ENCODE peak calls at places on chromosomes 11 and 22, in seven cellular contexts. K is mammary epithelial cell; R is GM12864; V is stomach; H is CD8-positive, alpha-beta T cell; T is K562; G is kidney. C is an unnamed sample.

GRCh38 chr11:110518809-110519514 is 89.2 kb downstream of the FDX1 start:
- DNase-seq in K (no peak), R (no peak), V (no peak), H (no peak), T (no peak), G (no peak), C (no peak)

GRCh38 chr11:77672276-77672675 is 34.7 kb upstream of the CLNS1A start:
- DNase-seq in K (peak), R (no peak), V (no peak), H (no peak), T (no peak), G (no peak), C (no peak)

GRCh38 chr22:25451480-25452114 is 112.9 kb upstream of the GRK3 start:
- DNase-seq in K (no peak), R (no peak), V (no peak), H (no peak), T (no peak), G (no peak), C (no peak)

GRCh38 chr11:58186938-58187337 is 1.9 kb upstream of the OR9Q2 start:
- DNase-seq in K (no peak), R (no peak), V (no peak), H (no peak), T (no peak), G (no peak), C (no peak)

GRCh38 chr11:113408887-113409286 is 21.3 kb downstream of the ANKK1 start:
- DNase-seq in K (no peak), R (no peak), V (no peak), H (no peak), T (no peak), G (no peak), C (no peak)

GRCh38 chr22:37133304-37134018 is 16.3 kb downstream of the IL2RB start:
- DNase-seq in K (no peak), R (no peak), V (no peak), H (no peak), T (no peak), G (no peak), C (no peak)

GRCh38 chr22:18994780-18995711 is 59.0 kb upstream of the PRODH start:
- DNase-seq in K (no peak), R (no peak), V (no peak), H (no peak), T (no peak), G (no peak), C (no peak)

GRCh38 chr11:71209181-71209580 is 43.2 kb downstream of the SHANK2 start:
- DNase-seq in K (no peak), R (no peak), V (no peak), H (no peak), T (no peak), G (peak), C (no peak)

GRCh38 chr11:31422703-31423102 is 53.0 kb downstream of the DNAJC24 start:
- DNase-seq in K (no peak), R (no peak), V (no peak), H (no peak), T (no peak), G (no peak), C (no peak)

GRCh38 chr11:79525257-79525656 is 84.4 kb upstream of the TENM4 start:
- DNase-seq in K (no peak), R (no peak), V (no peak), H (no peak), T (no peak), G (no peak), C (no peak)

GRCh38 chr11:34184505-34185015 is 79.1 kb downstream of the NAT10 start:
- DNase-seq in K (no peak), R (no peak), V (no peak), H (no peak), T (no peak), G (peak), C (no peak)

GRCh38 chr11:119370486-119371046 is 10.9 kb downstream of the USP2 start:
- DNase-seq in K (no peak), R (no peak), V (no peak), H (peak), T (peak), G (peak), C (no peak)

GRCh38 chr11:123238297-123238696 is 43.2 kb upstream of the CLMP start:
- DNase-seq in K (no peak), R (no peak), V (no peak), H (no peak), T (no peak), G (no peak), C (no peak)

GRCh38 chr11:106152824-106153223 is 75.4 kb downstream of the AASDHPPT start:
- DNase-seq in K (peak), R (no peak), V (no peak), H (no peak), T (no peak), G (no peak), C (no peak)
- TF ChIP-seq CTCF in K (no peak), R (no peak), V (no peak), H (no peak), T (no peak), G (no peak), C (no peak)

GRCh38 chr22:46563381-46564083 is 26.1 kb upstream of the CELSR1 start:
- DNase-seq in K (peak), R (no peak), V (peak), H (peak), T (peak), G (peak), C (no peak)
- H3K4me3 ChIP-seq in K (no peak), R (peak), V (no peak), H (no peak), T (no peak), G (no peak), C (peak)

GRCh38 chr11:121769191-121769590 is 316.4 kb upstream of the SORL1-AS1 start:
- DNase-seq in K (no peak), R (no peak), V (no peak), H (no peak), T (no peak), G (no peak), C (no peak)
- TF ChIP-seq CTCF in K (no peak), R (no peak), V (no peak), H (no peak), T (no peak), G (no peak), C (no peak)

GRCh38 chr11:15969701-15970329 is 386.5 kb downstream of the SOX6 start:
- DNase-seq in K (peak), R (peak), V (no peak), H (no peak), T (no peak), G (no peak), C (no peak)

GRCh38 chr11:15971215-15971546 is 385.2 kb downstream of the SOX6 start:
- DNase-seq in K (no peak), R (no peak), V (no peak), H (no peak), T (no peak), G (no peak), C (no peak)

GRCh38 chr11:15969281-15969680 is 387.1 kb downstream of the SOX6 start:
- DNase-seq in K (peak), R (peak), V (peak), H (no peak), T (peak), G (no peak), C (peak)

GRCh38 chr11:15968461-15969130 is 387.8 kb downstream of the SOX6 start:
- DNase-seq in K (peak), R (no peak), V (no peak), H (no peak), T (peak), G (no peak), C (no peak)

DNA sequence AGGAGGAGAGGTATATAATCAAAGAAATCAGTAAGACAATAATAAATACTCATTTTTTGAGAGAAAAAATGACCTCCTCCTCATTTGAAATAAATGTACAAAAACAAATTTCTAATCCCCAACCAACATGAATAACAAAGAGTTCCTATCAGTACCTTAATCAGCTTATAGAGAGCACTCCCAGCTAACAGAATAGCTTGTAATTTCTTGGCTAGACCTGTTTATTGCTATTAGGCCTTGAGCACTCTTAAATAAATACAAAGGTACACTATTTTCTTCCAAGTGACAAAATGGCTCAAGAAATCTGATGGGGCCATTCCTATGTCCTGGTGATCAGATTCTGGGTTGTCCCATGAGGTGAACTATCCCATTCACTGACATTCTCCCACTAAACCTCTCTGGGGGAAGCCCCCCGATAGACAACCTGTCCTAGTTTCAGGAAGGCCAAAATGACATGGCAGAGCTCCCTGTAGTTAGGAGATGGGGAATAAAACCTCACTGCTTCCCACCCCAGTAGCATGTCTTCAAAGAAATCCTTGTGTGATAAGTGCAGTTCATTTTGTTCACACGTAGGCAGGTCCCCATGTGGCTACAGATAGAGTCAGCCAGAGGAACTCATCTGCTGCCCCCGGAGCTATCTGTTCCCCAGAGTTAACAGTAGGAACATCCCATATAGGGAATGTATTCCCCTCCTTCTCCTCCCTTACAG is 385.7 kb downstream of the SOX6 start:
- DNase-seq in K (peak), R (no peak), V (no peak), H (no peak), T (peak), G (no peak), C (no peak)
- H3K4me3 ChIP-seq in K (no peak), R (no peak), V (no peak), H (no peak), T (no peak), G (no peak), C (no peak)

GRCh38 chr11:29328961-29329441 is 687.8 kb downstream of the KCNA4 start:
- DNase-seq in K (peak), R (no peak), V (no peak), H (no peak), T (peak), G (no peak), C (peak)
- TF ChIP-seq CTCF in K (peak), R (peak), V (no peak), H (no peak), T (peak), G (peak), C (no peak)

GRCh38 chr11:64608260-64608538 is 17.2 kb downstream of the SLC22A12 start:
- DNase-seq in K (no peak), R (no peak), V (no peak), H (no peak), T (no peak), G (no peak), C (no peak)

GRCh38 chr11:64608636-64609035 is 17.6 kb downstream of the SLC22A12 start:
- DNase-seq in K (no peak), R (no peak), V (no peak), H (no peak), T (no peak), G (peak), C (no peak)

GRCh38 chr11:64605656-64606585 is 14.9 kb downstream of the SLC22A12 start:
- DNase-seq in K (no peak), R (no peak), V (no peak), H (no peak), T (no peak), G (peak), C (no peak)

GRCh38 chr11:64606796-64607380 is 15.9 kb downstream of the SLC22A12 start:
- DNase-seq in K (no peak), R (no peak), V (no peak), H (no peak), T (no peak), G (peak), C (no peak)

DNA sequence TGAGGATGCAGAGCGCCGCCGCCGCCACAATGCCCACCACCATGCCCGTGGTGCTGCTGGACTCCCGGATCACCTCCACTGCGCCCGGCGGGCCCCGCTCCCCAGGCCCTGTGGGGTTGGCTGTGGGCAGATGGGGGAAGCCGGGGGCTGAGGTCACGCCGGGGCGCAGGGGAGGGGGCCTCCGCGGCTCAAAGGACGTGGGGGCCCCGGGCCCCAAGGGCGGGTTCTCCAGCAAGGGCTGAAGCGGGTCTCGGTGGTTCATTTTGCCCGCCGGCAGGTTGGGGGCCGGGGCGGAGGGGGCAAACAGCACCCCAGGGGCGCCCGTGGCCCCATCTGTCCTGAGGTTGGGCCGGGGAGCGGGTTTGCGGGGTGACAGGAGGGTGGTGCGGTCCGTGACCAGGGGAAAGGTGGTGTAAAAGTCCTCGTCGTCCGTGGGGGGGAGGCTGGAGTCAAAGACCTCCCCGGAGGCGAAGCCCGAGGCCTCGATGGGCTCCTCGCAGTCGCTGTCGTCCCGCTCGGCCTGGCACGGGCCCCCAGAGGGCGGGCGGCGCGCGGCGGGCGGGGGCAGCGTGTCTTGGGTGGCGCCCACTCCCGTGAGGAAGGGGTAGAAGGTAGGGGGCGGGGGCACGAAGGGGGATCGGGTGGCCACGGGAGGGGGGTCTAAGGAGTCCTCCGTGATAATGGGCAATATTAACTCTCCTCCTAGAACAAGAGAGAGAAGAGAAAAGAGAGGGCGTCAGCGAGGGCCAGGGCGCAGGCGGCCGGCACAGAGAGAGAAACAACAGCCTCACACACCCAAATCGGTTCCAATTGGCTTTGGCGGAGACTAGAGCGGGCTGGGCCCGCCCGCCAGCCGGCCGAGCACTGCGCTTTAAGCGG is 16.6 kb downstream of the SLC22A12 start:
- DNase-seq in K (no peak), R (no peak), V (no peak), H (no peak), T (no peak), G (peak), C (no peak)
- H3K4me3 ChIP-seq in K (no peak), R (no peak), V (peak), H (no peak), T (no peak), G (no peak), C (no peak)

GRCh38 chr11:117316197-117316961 is at the start of gene BACE1:
- DNase-seq in K (peak), R (no peak), V (peak), H (no peak), T (no peak), G (peak), C (peak)
- TF ChIP-seq CTCF in K (no peak), R (no peak), V (no peak), H (no peak), T (no peak), G (peak), C (no peak)

DNA sequence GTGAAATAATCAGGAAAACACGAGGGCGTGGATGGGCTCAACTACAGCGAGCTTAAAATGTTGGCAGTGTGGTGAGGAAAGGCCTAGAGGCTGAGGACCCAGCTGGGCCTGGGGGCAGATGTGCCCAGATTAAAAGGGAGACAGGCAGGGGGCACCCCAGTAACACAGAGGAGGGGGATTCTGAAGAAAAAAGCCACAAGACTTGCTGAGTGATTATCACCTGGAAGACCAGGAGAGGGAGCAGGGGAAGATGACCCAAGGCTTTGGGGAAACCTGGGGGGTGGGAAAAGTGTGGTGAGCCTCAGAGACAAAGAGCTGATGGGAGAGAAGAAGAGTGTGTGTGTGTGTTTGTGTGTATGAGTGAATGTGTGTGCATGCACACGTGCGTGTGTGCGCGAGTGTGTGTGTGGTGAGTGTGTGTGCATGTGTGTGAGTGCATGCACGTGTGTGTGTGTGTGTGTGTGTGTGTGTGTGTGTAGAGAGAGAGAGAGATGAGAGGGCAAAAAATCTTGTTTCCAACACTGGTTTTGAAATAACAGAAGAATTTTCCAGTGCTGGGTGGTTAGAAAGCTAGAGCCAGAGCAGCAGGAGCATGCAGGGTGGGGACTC is 500.5 kb downstream of the BUD13 start:
- DNase-seq in K (no peak), R (no peak), V (no peak), H (no peak), T (no peak), G (no peak), C (no peak)
- H3K4me3 ChIP-seq in K (no peak), R (no peak), V (no peak), H (no peak), T (no peak), G (no peak), C (no peak)

GRCh38 chr11:134120921-134121526 is 52.2 kb downstream of the JAM3 start:
- DNase-seq in K (peak), R (no peak), V (no peak), H (no peak), T (no peak), G (peak), C (no peak)

GRCh38 chr11:134126197-134126822 is 57.4 kb downstream of the JAM3 start:
- DNase-seq in K (peak), R (no peak), V (no peak), H (no peak), T (no peak), G (no peak), C (no peak)

GRCh38 chr11:134120143-134120850 is 51.4 kb downstream of the JAM3 start:
- DNase-seq in K (peak), R (no peak), V (peak), H (no peak), T (no peak), G (peak), C (no peak)

GRCh38 chr11:134125507-134125906 is 56.6 kb downstream of the JAM3 start:
- DNase-seq in K (no peak), R (no peak), V (no peak), H (no peak), T (no peak), G (no peak), C (no peak)

GRCh38 chr11:134124660-134125451 is 56.0 kb downstream of the JAM3 start:
- DNase-seq in K (peak), R (no peak), V (peak), H (no peak), T (peak), G (peak), C (no peak)
- TF ChIP-seq CTCF in K (no peak), R (no peak), V (no peak), H (no peak), T (no peak), G (no peak), C (no peak)

GRCh38 chr11:7965386-7965785 is at the start of gene NLRP10:
- DNase-seq in K (peak), R (no peak), V (no peak), H (no peak), T (no peak), G (no peak), C (no peak)
- H3K4me3 ChIP-seq in K (peak), R (no peak), V (no peak), H (no peak), T (no peak), G (no peak), C (no peak)

C was measured in HL-60.